ENCODE peak calls at places on chromosomes 16 and 17, in six cellular contexts. M is fibroblast of lung, T is anterior cingulate cortex, K is AG04450, C is memory B cell, R is endothelial cell of umbilical vein. U is an unnamed sample.

GRCh38 chr16:84532299-84532724 is 27.9 kb upstream of the MEAK7 start:
- DNase-seq in R (peak), K (peak), T (no peak), C (no peak), M (peak), U (peak)

GRCh38 chr17:79325707-79326106 is 251.1 kb downstream of the ENGASE start:
- DNase-seq in K (no peak), C (no peak), T (no peak), R (no peak), M (no peak), U (no peak)

GRCh38 chr17:39591958-39592954 is 15.5 kb downstream of the NEUROD2 start:
- DNase-seq in T (peak), C (no peak), M (peak), K (no peak), R (peak), U (peak)

GRCh38 chr17:70905796-70906195 is 736.5 kb downstream of the KCNJ2 start:
- DNase-seq in K (peak), T (no peak), M (peak), C (no peak), R (no peak), U (peak)

GRCh38 chr16:24993722-24994686 is 21.2 kb downstream of the ARHGAP17 start:
- DNase-seq in M (peak), T (no peak), C (no peak), R (peak), K (peak), U (peak)

GRCh38 chr17:45688353-45688752 is 95.8 kb upstream of the CRHR1 start:
- DNase-seq in K (no peak), T (no peak), R (no peak), C (no peak), M (no peak), U (no peak)

GRCh38 chr16:881219-882097 is 80.9 kb upstream of the GNG13 start:
- DNase-seq in R (no peak), M (no peak), C (no peak), K (no peak), T (no peak), U (no peak)

GRCh38 chr16:15403392-15403995 is 7.9 kb downstream of the MPV17L start:
- DNase-seq in M (no peak), T (no peak), K (no peak), C (no peak), R (no peak), U (no peak)

GRCh38 chr16:88405325-88406060 is 22.7 kb downstream of the ZNF469 start:
- DNase-seq in C (no peak), M (peak), T (no peak), K (no peak), R (no peak), U (no peak)

GRCh38 chr16:66961065-66961744 is at the start of gene CES3:
- DNase-seq in M (peak), C (peak), R (peak), K (peak), T (no peak), U (peak)

GRCh38 chr16:21001262-21001661 is 100.7 kb downstream of the LYRM1 start:
- DNase-seq in K (no peak), M (peak), C (no peak), T (no peak), R (peak), U (no peak)

GRCh38 chr17:40209404-40210093 is 9.6 kb upstream of the WIPF2 start:
- DNase-seq in R (no peak), K (no peak), M (no peak), C (no peak), T (no peak), U (no peak)

U was measured in astrocyte of the cerebellum.